ENCODE peak calls at places on chromosomes 3 and 15, in eight cellular contexts. M is A549, J is tibial nerve, K is body of pancreas, F is prostate gland, L is ovary, B is heart left ventricle, Q is spleen. A is an unnamed sample.
A peak's percentile ranks its signal among the peaks of the same experiment; 100 is the strongest.

GRCh38 chr3:11212301-11212613 is 58.0 kb downstream of the HRH1 start:
- DNase-seq in B (no peak), Q (no peak), L (no peak), J (no peak), K (no peak), F (no peak), M (no peak), A (no peak)

GRCh38 chr3:14716593-14716992 is 41.7 kb downstream of the C3orf20 start:
- DNase-seq in K (no peak), Q (no peak), B (no peak), M (no peak), L (no peak), J (no peak), F (no peak), A (no peak)

GRCh38 chr15:85690546-85691226 is 104.0 kb downstream of the KLHL25 start:
- DNase-seq in J (no peak), K (no peak), B (no peak), M (no peak), Q (no peak), F (no peak), L (no peak), A (no peak)

GRCh38 chr15:100210338-100210737 is 131.4 kb downstream of the ADAMTS17 start:
- DNase-seq in L (no peak), F (no peak), K (no peak), Q (peak; percentile 10), B (no peak), J (no peak), M (no peak), A (no peak)

GRCh38 chr3:129855454-129856419 is 37.8 kb downstream of the TMCC1 start:
- DNase-seq in J (no peak), K (no peak), M (peak; percentile 23), Q (no peak), B (no peak), F (no peak), L (no peak), A (no peak)

GRCh38 chr3:15427182-15427880 is at the start of the genes EAF1 and METTL6:
- DNase-seq in L (peak; percentile 82), M (peak; percentile 94), K (peak; percentile 77), F (peak; percentile 68), J (peak; percentile 45), Q (peak; percentile 95), B (peak; percentile 90), A (peak; percentile 97)

GRCh38 chr3:13145826-13146642 is 72.8 kb upstream of the IQSEC1 start:
- DNase-seq in B (peak; percentile 10), K (peak; percentile 1), L (no peak), Q (peak; percentile 42), F (no peak), M (no peak), J (no peak), A (no peak)

GRCh38 chr3:158709666-158710083 is 22.6 kb downstream of the RARRES1 start:
- DNase-seq in M (no peak), K (no peak), B (no peak), Q (no peak), J (no peak), F (no peak), L (no peak), A (no peak)

GRCh38 chr3:160312014-160312624 is 86.9 kb downstream of the C3orf80 start:
- DNase-seq in F (no peak), L (no peak), Q (no peak), K (no peak), M (no peak), J (no peak), B (no peak), A (no peak)

GRCh38 chr3:134392336-134392983 is 18.2 kb upstream of the AMOTL2 start:
- DNase-seq in L (no peak), J (no peak), B (no peak), F (no peak), K (no peak), Q (no peak), M (no peak), A (no peak)

GRCh38 chr15:48415036-48415886 is 84.0 kb downstream of the DUT start:
- DNase-seq in K (no peak), F (peak; percentile 53), L (no peak), Q (no peak), J (no peak), B (no peak), M (peak; percentile 24), A (peak; percentile 83)

GRCh38 chr3:128584412-128585020 is 66.1 kb downstream of the RPN1 start:
- DNase-seq in F (peak; percentile 74), Q (peak; percentile 89), K (peak; percentile 85), L (peak; percentile 28), M (peak; percentile 74), J (peak; percentile 28), B (peak; percentile 79), A (peak; percentile 41)

GRCh38 chr3:122533931-122534334 is 19.2 kb upstream of the KPNA1 start:
- DNase-seq in F (no peak), B (no peak), Q (no peak), J (no peak), L (no peak), M (peak; percentile 75), K (no peak), A (no peak)

GRCh38 chr3:170762081-170762480 is 107.9 kb downstream of the RPL22L1 start:
- DNase-seq in F (no peak), M (no peak), K (no peak), Q (no peak), L (no peak), J (no peak), B (no peak), A (no peak)

GRCh38 chr3:148833223-148833622 is 5.6 kb downstream of the CPB1 start:
- DNase-seq in Q (no peak), M (no peak), K (no peak), J (no peak), L (no peak), F (no peak), B (no peak), A (no peak)

GRCh38 chr3:185824051-185824466 is 783 bp downstream of the IGF2BP2 start:
- DNase-seq in F (no peak), Q (peak; percentile 78), M (no peak), L (peak; percentile 45), J (no peak), K (peak; percentile 26), B (no peak), A (peak; percentile 87)

DNA sequence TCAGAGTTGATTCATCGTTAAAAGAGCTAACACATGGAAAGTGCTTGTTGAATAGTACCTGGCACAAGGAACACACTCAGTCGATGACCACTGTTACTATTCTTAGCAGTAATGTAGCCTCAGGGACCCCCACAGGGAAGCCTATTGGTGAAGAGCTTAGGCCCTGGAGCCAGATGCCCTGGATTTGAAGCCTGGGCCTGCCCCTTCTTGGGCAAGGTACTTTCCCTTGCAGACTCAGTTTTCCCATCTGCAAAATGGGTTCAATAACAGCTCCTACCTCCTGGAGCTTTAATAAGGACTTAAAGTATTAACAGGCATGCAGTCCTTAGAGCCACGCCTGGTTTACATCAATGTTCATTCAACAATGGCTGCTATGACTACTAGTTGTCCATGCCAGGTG is 96.9 kb upstream of the WNT5A start:
- DNase-seq in M (no peak), J (no peak), Q (no peak), L (no peak), F (no peak), B (no peak), K (no peak), A (no peak)
- H3K4me3 ChIP-seq in M (no peak overlapping the region), J (no peak overlapping the region), Q (no peak overlapping the region), L (no peak overlapping the region), F (no peak overlapping the region), B (no peak overlapping the region), K (no peak overlapping the region), A (no peak overlapping the region)

GRCh38 chr3:190321789-190322603 is at the start of gene CLDN1:
- DNase-seq in F (peak; percentile 82), K (peak; percentile 89), Q (peak; percentile 90), M (peak; percentile 59), J (peak; percentile 71), L (peak; percentile 87), B (peak; percentile 89), A (peak; percentile 96)
- TF ChIP-seq POLR2A in F (peak; percentile 81), K (peak; percentile 93), Q (no peak), M (peak; percentile 55), J (peak; percentile 63), L (peak; percentile 43), B (no peak), A (no peak)

GRCh38 chr3:114213669-114214541 is 23.5 kb downstream of the ZNF80 start:
- DNase-seq in B (no peak), L (no peak), F (no peak), J (no peak), Q (peak; percentile 86), K (no peak), M (no peak), A (peak; percentile 20)
- H3K4me3 ChIP-seq in B (peak overlapping the region; percentile 45), L (no peak overlapping the region), F (no peak overlapping the region), J (no peak overlapping the region), Q (peak overlapping the region; percentile 22), K (no peak overlapping the region), M (no peak overlapping the region), A (no peak overlapping the region)

DNA sequence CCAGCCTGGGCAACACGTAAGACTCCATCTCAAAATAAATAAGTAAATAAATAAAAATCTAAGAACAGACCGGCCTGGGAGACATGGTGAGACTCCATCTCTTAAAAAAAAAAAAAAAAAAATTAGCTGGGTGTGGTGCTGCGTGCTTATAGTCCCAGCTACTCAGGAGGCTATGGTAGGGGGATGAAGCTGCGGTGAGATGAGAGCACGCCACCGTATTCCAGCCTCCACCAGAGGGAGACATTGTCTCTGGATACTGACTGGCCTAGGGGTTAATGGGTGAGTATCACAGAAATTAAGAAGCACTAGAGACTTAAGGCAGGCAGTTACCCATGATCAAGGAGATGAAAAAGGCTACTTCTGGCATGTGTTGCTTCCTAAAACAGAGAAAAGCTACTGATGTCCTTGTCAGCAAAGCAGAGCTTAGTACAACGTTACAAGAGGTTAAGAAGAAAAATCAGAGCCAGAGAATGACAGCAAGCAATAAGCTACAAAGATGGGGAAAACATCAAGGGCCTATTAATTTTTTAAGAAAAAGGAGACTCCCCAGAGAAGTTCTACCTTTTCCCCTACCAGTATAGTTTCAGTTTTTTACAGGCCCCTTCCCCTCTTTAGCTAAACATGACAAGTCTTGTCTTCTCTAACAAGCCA is 8.6 kb downstream of the TFRC start:
- DNase-seq in B (no peak), M (peak; percentile 64), K (peak; percentile 60), L (peak; percentile 67), J (no peak), F (peak; percentile 70), Q (no peak), A (peak; percentile 55)
- TF ChIP-seq POLR2A in B (no peak), M (no peak), K (no peak), L (no peak), J (no peak), F (no peak), Q (peak; percentile 9), A (no peak)